ENCODE peak calls at places on chromosomes 7 and 10, in seven cellular contexts. Z is OCI-LY7; I is CD8-positive, alpha-beta memory T cell; D is kidney tubule cell; V is T-helper 1 cell; X is testis; R is EL. S is an unnamed sample.

GRCh38 chr7:127536426-127537152 is 48.8 kb downstream of the GCC1 start:
- DNase-seq in Z (no peak), I (no peak), D (no peak), V (no peak), X (no peak), R (no peak), S (no peak)

GRCh38 chr7:38321515-38321944 is 48.1 kb upstream of the TARP start:
- DNase-seq in Z (no peak), I (no peak), D (peak; percentile 38), V (no peak), X (no peak), R (peak; percentile 71), S (no peak)

GRCh38 chr10:98323221-98324164 is 55.5 kb upstream of the LOXL4 start:
- DNase-seq in Z (no peak), I (no peak), D (peak; percentile 90), V (no peak), X (no peak), R (peak; percentile 98), S (no peak)

GRCh38 chr7:51314726-51315125 is 1.9 kb downstream of the COBL start:
- DNase-seq in Z (no peak), I (no peak), D (peak; percentile 58), V (no peak), X (no peak), R (no peak), S (no peak)

GRCh38 chr10:60729106-60729505 is 49.2 kb upstream of the CDK1 start:
- DNase-seq in Z (no peak), I (no peak), D (no peak), V (no peak), X (no peak), R (no peak), S (no peak)

GRCh38 chr7:35878356-35878755 is 77.5 kb downstream of the SEPTIN7 start:
- DNase-seq in Z (no peak), I (no peak), D (no peak), V (no peak), X (no peak), R (peak; percentile 59), S (no peak)

GRCh38 chr10:30300728-30301127 is 48.4 kb downstream of the MTPAP start:
- DNase-seq in Z (no peak), I (no peak), D (no peak), V (no peak), X (no peak), R (no peak), S (no peak)

GRCh38 chr7:107045980-107046379 is 1.5 kb downstream of the PRKAR2B start:
- DNase-seq in Z (peak; percentile 29), I (no peak), D (no peak), V (no peak), X (no peak), R (peak; percentile 47), S (no peak)

GRCh38 chr7:124460555-124460954 is 305.0 kb downstream of the GPR37 start:
- DNase-seq in Z (no peak), I (no peak), D (no peak), V (no peak), X (no peak), R (no peak), S (no peak)

GRCh38 chr10:132574783-132575319 is 37.3 kb downstream of the INPP5A start:
- DNase-seq in Z (no peak), I (no peak), D (peak; percentile 59), V (no peak), X (no peak), R (peak; percentile 78), S (no peak)

GRCh38 chr7:121669144-121669543 is 203.8 kb upstream of the PTPRZ1 start:
- DNase-seq in Z (no peak), I (no peak), D (no peak), V (no peak), X (no peak), R (no peak), S (no peak)

GRCh38 chr10:101778781-101779543 is 3.0 kb upstream of the FGF8 start:
- DNase-seq in Z (peak; percentile 62), I (no peak), D (no peak), V (no peak), X (peak; percentile 81), R (no peak), S (no peak)

GRCh38 chr10:86642499-86642898 is 11.8 kb upstream of the OPN4 start:
- DNase-seq in Z (no peak), I (no peak), D (peak; percentile 29), V (no peak), X (peak; percentile 13), R (peak; percentile 57), S (no peak)

GRCh38 chr7:36999851-37000480 is 275.7 kb upstream of the AOAH start:
- DNase-seq in Z (no peak), I (no peak), D (no peak), V (no peak), X (no peak), R (no peak), S (peak; percentile 90)

GRCh38 chr7:8387551-8388256 is 45.7 kb upstream of the NXPH1 start:
- DNase-seq in Z (no peak), I (no peak), D (no peak), V (no peak), X (no peak), R (no peak), S (no peak)

GRCh38 chr7:129649128-129649690 is 37.7 kb downstream of the NRF1 start:
- DNase-seq in Z (no peak), I (no peak), D (no peak), V (no peak), X (no peak), R (no peak), S (no peak)

GRCh38 chr7:80359476-80359875 is 152.4 kb downstream of the GNAT3 start:
- DNase-seq in Z (no peak), I (no peak), D (no peak), V (no peak), X (no peak), R (no peak), S (no peak)

GRCh38 chr10:74244097-74244685 is 93.2 kb downstream of the ADK start:
- DNase-seq in Z (peak; percentile 63), I (peak; percentile 28), D (peak; percentile 38), V (peak; percentile 32), X (peak; percentile 49), R (peak; percentile 48), S (peak; percentile 63)

GRCh38 chr7:126065766-126066165 is 1136.1 kb upstream of the POT1 start:
- DNase-seq in Z (no peak), I (no peak), D (no peak), V (no peak), X (no peak), R (no peak), S (no peak)

GRCh38 chr10:22552888-22553378 is 161.4 kb downstream of the PIP4K2A start:
- DNase-seq in Z (no peak), I (no peak), D (no peak), V (no peak), X (no peak), R (peak; percentile 33), S (no peak)

GRCh38 chr10:85612378-85612775 is 754.2 kb downstream of the GRID1 start:
- DNase-seq in Z (peak; percentile 44), I (peak; percentile 57), D (no peak), V (peak; percentile 15), X (no peak), R (no peak), S (no peak)

GRCh38 chr7:6579446-6579845 is 2.2 kb downstream of the ZDHHC4 start:
- DNase-seq in Z (peak; percentile 59), I (no peak), D (peak; percentile 48), V (no peak), X (no peak), R (peak; percentile 55), S (no peak)

GRCh38 chr10:132399117-132400035 is 2.4 kb downstream of the PWWP2B start:
- DNase-seq in Z (no peak), I (no peak), D (no peak), V (no peak), X (no peak), R (no peak), S (no peak)

GRCh38 chr7:1007901-1008300 is 24.9 kb downstream of the CYP2W1 start:
- DNase-seq in Z (no peak), I (no peak), D (no peak), V (no peak), X (no peak), R (no peak), S (no peak)

GRCh38 chr7:128145191-128145590 is 95.9 kb upstream of the LEP start:
- DNase-seq in Z (no peak), I (no peak), D (no peak), V (no peak), X (no peak), R (no peak), S (no peak)

GRCh38 chr10:131187886-131188285 is 123.6 kb downstream of the TCERG1L start:
- DNase-seq in Z (no peak), I (no peak), D (no peak), V (no peak), X (no peak), R (no peak), S (no peak)

S was measured in NCI-H1694.